ENCODE peak calls at places on chromosomes 11 and 22, in five cellular contexts. T is CD8-positive, alpha-beta T cell; U is tibial artery; P is mesendoderm; I is adrenal gland. S is an unnamed sample. For H3K4me1 and H3K36me3, the result is how much of the 10 kb centered on the place peaks cover.

GRCh38 chr22:42847110-42847509 is 10.0 kb downstream of the ARFGAP3 start:
- DNase-seq in T (no peak), U (no peak), P (no peak), I (no peak), S (no peak)

GRCh38 chr11:100827934-100828661 is 141.0 kb downstream of the ARHGAP42 start:
- DNase-seq in T (no peak), U (no peak), P (peak), I (no peak), S (no peak)

GRCh38 chr11:20080032-20080685 is 80.1 kb downstream of the DBX1 start:
- DNase-seq in T (no peak), U (no peak), P (no peak), I (no peak), S (no peak)

GRCh38 chr11:19690885-19691284 is 21.8 kb upstream of the NAV2 start:
- DNase-seq in T (no peak), U (no peak), P (no peak), I (no peak), S (no peak)

GRCh38 chr11:128695539-128696221 is 1.8 kb downstream of the FLI1 start:
- DNase-seq in T (peak), U (peak), P (no peak), I (no peak), S (peak)

GRCh38 chr11:17694711-17695110 is 24.7 kb upstream of the MYOD1 start:
- DNase-seq in T (no peak), U (no peak), P (no peak), I (no peak), S (no peak)

GRCh38 chr22:21926728-21927127 is 25.9 kb downstream of the PPM1F start:
- DNase-seq in T (no peak), U (no peak), P (no peak), I (no peak), S (no peak)

GRCh38 chr11:115201121-115201792 is 303.0 kb downstream of the CADM1 start:
- DNase-seq in T (no peak), U (no peak), P (no peak), I (no peak), S (no peak)

GRCh38 chr11:44760917-44761545 is 34.3 kb downstream of the TSPAN18 start:
- DNase-seq in T (no peak), U (peak), P (peak), I (peak), S (no peak)

GRCh38 chr22:19959043-19959586 is 17.5 kb upstream of the TXNRD2 start:
- DNase-seq in T (no peak), U (peak), P (peak), I (peak), S (no peak)

GRCh38 chr22:26330971-26331625 is 98.0 kb upstream of the ASPHD2 start:
- DNase-seq in T (peak), U (no peak), P (peak), I (peak), S (peak)

GRCh38 chr11:75597636-75598035 is 35.6 kb downstream of the SERPINH1 start:
- DNase-seq in T (no peak), U (no peak), P (peak), I (no peak), S (no peak)

GRCh38 chr22:36641902-36642640 is 61.5 kb downstream of the CACNG2 start:
- DNase-seq in T (no peak), U (no peak), P (peak), I (no peak), S (no peak)

GRCh38 chr11:61777234-61778090 is 14.9 kb downstream of the TMEM258 start:
- DNase-seq in T (peak), U (no peak), P (no peak), I (peak), S (peak)

GRCh38 chr22:36325163-36326031 is 62.4 kb downstream of the MYH9 start:
- DNase-seq in T (no peak), U (peak), P (no peak), I (no peak), S (no peak)

GRCh38 chr22:20155330-20156041 is 4.6 kb upstream of the CCDC188 start:
- DNase-seq in T (no peak), U (no peak), P (no peak), I (peak), S (no peak)

GRCh38 chr22:39750759-39751158 is 142.8 kb downstream of the ENTHD1 start:
- DNase-seq in T (no peak), U (no peak), P (no peak), I (no peak), S (no peak)

GRCh38 chr11:107591446-107592236 is 694 bp downstream of the ELMOD1 start:
- DNase-seq in T (no peak), U (no peak), P (peak), I (peak), S (no peak)

GRCh38 chr11:82796970-82797594 is 63.4 kb upstream of the FAM181B start:
- DNase-seq in T (no peak), U (no peak), P (no peak), I (peak), S (no peak)

GRCh38 chr11:82792319-82792718 is 58.7 kb upstream of the FAM181B start:
- DNase-seq in T (no peak), U (no peak), P (no peak), I (no peak), S (no peak)

GRCh38 chr11:82791779-82792178 is 58.1 kb upstream of the FAM181B start:
- DNase-seq in T (no peak), U (no peak), P (peak), I (no peak), S (no peak)

GRCh38 chr11:82792822-82793569 is 59.3 kb upstream of the FAM181B start:
- DNase-seq in T (no peak), U (no peak), P (no peak), I (no peak), S (no peak)

DNA sequence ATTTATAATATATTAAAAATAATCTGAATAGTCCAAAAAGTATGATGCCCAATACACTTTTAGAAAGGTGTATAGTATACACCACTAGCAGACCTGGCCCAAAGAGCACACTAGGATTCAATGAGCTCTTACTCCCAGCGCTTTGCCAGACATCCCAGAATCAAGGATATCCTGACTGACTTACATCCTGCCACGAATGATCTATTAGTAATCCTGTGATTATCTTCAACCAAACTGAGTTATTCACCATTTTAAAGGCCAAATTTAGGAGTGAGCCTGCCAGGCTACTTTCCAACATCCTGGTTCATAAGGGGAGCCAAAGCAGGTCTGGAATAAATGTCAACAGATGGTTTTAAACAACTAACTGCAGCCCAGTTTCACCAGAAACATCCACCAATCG is 60.8 kb upstream of the FAM181B start:
- DNase-seq in T (no peak), U (no peak), P (no peak), I (no peak), S (no peak)
- H3K4me1 ChIP-seq in T (under half), U (under half), P (under half), I (under half), S (under half)

GRCh38 chr11:214083-214482 is 6.6 kb downstream of the RIC8A start:
- DNase-seq in T (no peak), U (no peak), P (no peak), I (no peak), S (no peak)

GRCh38 chr11:211741-212140 is 4.2 kb downstream of the RIC8A start:
- DNase-seq in T (no peak), U (no peak), P (no peak), I (no peak), S (no peak)

GRCh38 chr11:211295-211694 is 3.8 kb downstream of the RIC8A start:
- DNase-seq in T (no peak), U (no peak), P (no peak), I (no peak), S (no peak)

GRCh38 chr11:212150-213100 is 4.9 kb downstream of the RIC8A start:
- DNase-seq in T (no peak), U (peak), P (no peak), I (no peak), S (no peak)

GRCh38 chr11:213111-213510 is 5.6 kb downstream of the RIC8A start:
- DNase-seq in T (no peak), U (no peak), P (peak), I (no peak), S (no peak)
- H3K36me3 ChIP-seq in T (half or more), U (under half), P (under half), I (half or more), S (half or more)

DNA sequence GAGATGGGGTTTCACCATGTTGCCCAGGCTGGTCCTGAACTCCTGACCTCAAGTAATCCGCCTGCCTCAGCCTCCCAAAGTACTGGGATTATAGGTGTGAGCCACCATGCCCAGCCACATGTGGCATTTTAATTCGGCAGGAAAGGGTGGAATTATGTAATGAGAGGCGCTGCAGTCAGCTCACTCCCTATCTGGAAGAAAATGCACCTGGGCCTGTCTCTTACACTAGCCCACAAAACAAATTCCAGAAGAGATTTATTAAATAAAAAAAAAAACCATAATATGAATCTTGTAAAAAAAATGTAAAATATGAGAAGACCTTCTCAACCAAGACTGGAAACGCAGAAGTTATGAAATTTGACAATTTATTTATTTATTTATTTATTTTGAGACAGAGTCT is 8.2 kb upstream of the KAT5 start:
- DNase-seq in T (no peak), U (no peak), P (no peak), I (no peak), S (no peak)
- H3K4me1 ChIP-seq in T (under half), U (under half), P (under half), I (under half), S (under half)

GRCh38 chr11:31408205-31408604 is 38.5 kb downstream of the DNAJC24 start:
- DNase-seq in T (no peak), U (no peak), P (no peak), I (no peak), S (no peak)
- H3K36me3 ChIP-seq in T (under half), U (under half), P (under half), I (under half), S (under half)

DNA sequence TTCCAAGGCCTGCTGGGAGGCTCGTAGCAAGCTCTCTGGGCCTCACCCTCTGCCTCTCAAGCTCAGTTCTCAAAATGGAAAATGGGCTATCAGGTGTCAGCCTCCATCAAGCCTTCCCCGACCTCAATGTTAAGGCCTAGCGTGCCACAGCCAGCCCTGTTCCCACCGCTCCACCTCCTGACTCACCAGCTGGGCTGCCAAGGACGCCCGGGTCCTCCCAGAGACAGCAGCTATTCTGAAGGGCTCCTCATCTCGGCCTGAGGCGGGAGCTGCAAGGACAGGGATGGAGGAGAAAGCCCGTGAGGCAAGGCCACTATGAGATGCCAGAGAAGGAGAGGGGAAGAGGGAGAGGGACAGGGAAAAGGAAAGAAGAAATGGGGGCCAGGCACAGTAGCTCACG is 19.9 kb downstream of the ARAP1 start:
- DNase-seq in T (no peak), U (no peak), P (no peak), I (peak), S (no peak)
- H3K4me1 ChIP-seq in T (under half), U (under half), P (under half), I (under half), S (under half)

GRCh38 chr22:37854946-37855345 is 5.7 kb downstream of the EIF3L start:
- DNase-seq in T (no peak), U (no peak), P (no peak), I (no peak), S (no peak)

GRCh38 chr22:37849089-37849751 is at the start of gene EIF3L:
- DNase-seq in T (peak), U (peak), P (peak), I (peak), S (peak)

GRCh38 chr22:37848587-37849088 is 581 bp upstream of the EIF3L start:
- DNase-seq in T (no peak), U (no peak), P (peak), I (no peak), S (no peak)

GRCh38 chr22:37852418-37852817 is 3.2 kb downstream of the EIF3L start:
- DNase-seq in T (no peak), U (no peak), P (no peak), I (no peak), S (no peak)

DNA sequence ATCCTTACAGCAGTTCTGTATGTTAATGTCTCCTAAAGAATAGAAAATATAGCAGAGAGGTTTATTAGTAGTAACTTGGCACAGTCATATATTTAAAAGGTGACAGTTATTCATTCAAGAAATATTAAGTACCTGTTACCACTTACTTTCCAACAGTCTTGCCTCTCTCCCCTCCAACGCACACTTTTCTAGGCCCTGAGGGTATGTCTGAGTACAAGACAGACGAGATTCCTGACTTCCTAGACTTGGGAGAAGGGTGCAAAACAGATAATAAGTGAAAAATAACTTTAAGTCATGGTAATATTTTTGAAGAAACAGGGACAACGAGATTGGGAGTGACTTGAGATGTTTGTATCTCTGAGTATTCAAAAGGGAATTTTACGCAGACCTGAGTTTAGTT is 1.6 kb downstream of the EIF3L start:
- DNase-seq in T (no peak), U (no peak), P (no peak), I (no peak), S (no peak)
- H3K36me3 ChIP-seq in T (under half), U (under half), P (under half), I (under half), S (under half)